ENCODE peak calls at places on chromosomes 3 and 15, in ten cellular contexts. V is COR-L47, E is HCEC 1CT, W is WTC11, Q is GM19239, O is non-pigmented ciliary epithelial cell, G is GM06990, A is Right ventricle myocardium superior, S is T-cell, L is NCI-H345. R is an unnamed sample.

GRCh38 chr15:63504979-63505841 is 817 bp downstream of the USP3 start:
- DNase-seq in V (peak), E (peak), W (peak), Q (no peak), O (no peak), G (peak), A (peak), S (peak), L (peak), R (peak)

GRCh38 chr15:80689716-80690115 is 5.4 kb upstream of the ABHD17C start:
- DNase-seq in V (no peak), E (no peak), W (no peak), Q (no peak), O (no peak), G (no peak), A (no peak), S (no peak), L (no peak), R (no peak)

GRCh38 chr3:32443471-32443870 is 51.8 kb downstream of the CMTM7 start:
- DNase-seq in V (no peak), E (peak), W (no peak), Q (no peak), O (no peak), G (no peak), A (no peak), S (no peak), L (no peak), R (no peak)

GRCh38 chr15:81296673-81297072 is 27.3 kb downstream of the STARD5 start:
- DNase-seq in V (peak), E (no peak), W (no peak), Q (peak), O (no peak), G (peak), A (peak), S (peak), L (peak), R (no peak)

GRCh38 chr3:135018171-135018923 is 223.3 kb downstream of the EPHB1 start:
- DNase-seq in V (no peak), E (no peak), W (no peak), Q (no peak), O (no peak), G (no peak), A (no peak), S (no peak), L (no peak), R (no peak)

GRCh38 chr3:190014940-190015339 is 105.8 kb downstream of the P3H2 start:
- DNase-seq in V (no peak), E (no peak), W (no peak), Q (no peak), O (no peak), G (peak), A (no peak), S (no peak), L (no peak), R (no peak)

GRCh38 chr3:44110643-44111042 is 131.0 kb upstream of the TOPAZ1 start:
- DNase-seq in V (no peak), E (no peak), W (no peak), Q (no peak), O (no peak), G (no peak), A (no peak), S (no peak), L (no peak), R (no peak)

GRCh38 chr3:125192190-125193035 is 20.1 kb downstream of the SLC12A8 start:
- DNase-seq in V (no peak), E (no peak), W (peak), Q (no peak), O (no peak), G (peak), A (no peak), S (no peak), L (no peak), R (no peak)

GRCh38 chr3:25461946-25462345 is 33.9 kb downstream of the RARB start:
- DNase-seq in V (no peak), E (no peak), W (no peak), Q (no peak), O (no peak), G (no peak), A (no peak), S (no peak), L (no peak), R (no peak)

GRCh38 chr15:56040081-56041035 is 46.9 kb upstream of the NEDD4 start:
- DNase-seq in V (peak), E (peak), W (no peak), Q (no peak), O (peak), G (no peak), A (peak), S (no peak), L (peak), R (no peak)

GRCh38 chr15:79124388-79124787 is 33.8 kb upstream of the RASGRF1 start:
- DNase-seq in V (no peak), E (no peak), W (no peak), Q (no peak), O (no peak), G (no peak), A (no peak), S (no peak), L (no peak), R (no peak)

GRCh38 chr3:43288366-43288765 is 2.0 kb downstream of the SNRK start:
- DNase-seq in V (no peak), E (peak), W (no peak), Q (peak), O (no peak), G (peak), A (no peak), S (no peak), L (no peak), R (no peak)

GRCh38 chr3:127419641-127420354 is 132.0 kb upstream of the PRR20G start:
- DNase-seq in V (no peak), E (no peak), W (no peak), Q (no peak), O (no peak), G (no peak), A (no peak), S (no peak), L (no peak), R (no peak)

GRCh38 chr3:98612587-98612986 is 19.2 kb upstream of the CPOX start:
- DNase-seq in V (peak), E (no peak), W (peak), Q (no peak), O (no peak), G (peak), A (no peak), S (no peak), L (no peak), R (no peak)

GRCh38 chr3:134034005-134034785 is 4.5 kb upstream of the SLCO2A1 start:
- DNase-seq in V (no peak), E (no peak), W (no peak), Q (no peak), O (peak), G (no peak), A (no peak), S (no peak), L (no peak), R (no peak)

GRCh38 chr3:87268646-87269211 is 7.7 kb downstream of the POU1F1 start:
- DNase-seq in V (no peak), E (peak), W (no peak), Q (no peak), O (no peak), G (no peak), A (no peak), S (no peak), L (peak), R (no peak)

GRCh38 chr15:48642795-48643194 is 2.7 kb downstream of the FBN1 start:
- DNase-seq in V (no peak), E (no peak), W (no peak), Q (no peak), O (no peak), G (no peak), A (no peak), S (no peak), L (no peak), R (no peak)

GRCh38 chr3:151307131-151307530 is 9.5 kb downstream of the GPR87 start:
- DNase-seq in V (no peak), E (no peak), W (no peak), Q (no peak), O (no peak), G (no peak), A (no peak), S (no peak), L (no peak), R (no peak)

GRCh38 chr3:46990573-46991374 is 11.3 kb downstream of the NBEAL2 start:
- DNase-seq in V (no peak), E (no peak), W (no peak), Q (no peak), O (no peak), G (peak), A (peak), S (no peak), L (no peak), R (no peak)

GRCh38 chr3:127629462-127630403 is 748 bp downstream of the PODXL2 start:
- DNase-seq in V (peak), E (no peak), W (no peak), Q (peak), O (no peak), G (peak), A (no peak), S (peak), L (peak), R (no peak)

GRCh38 chr3:42007785-42008184 is 45.9 kb upstream of the ULK4 start:
- DNase-seq in V (no peak), E (no peak), W (no peak), Q (no peak), O (no peak), G (no peak), A (no peak), S (no peak), L (no peak), R (no peak)